ENCODE peak calls at places on chromosomes 2 and 18, in four cellular contexts. G is foreskin fibroblast, K is SK-N-SH, U is cardiac fibroblast. T is an unnamed sample.

GRCh38 chr18:29652797-29653196 is 1389.7 kb downstream of the DSC3 start:
- DNase-seq in G (no peak), K (no peak), U (no peak), T (no peak)

GRCh38 chr2:226048625-226049024 is 649.1 kb downstream of the NYAP2 start:
- DNase-seq in G (peak; percentile 73), K (no peak), U (peak; percentile 81), T (peak; percentile 96)

GRCh38 chr2:218882866-218883366 is 2.3 kb downstream of the WNT10A start:
- DNase-seq in G (peak; percentile 56), K (peak; percentile 32), U (no peak), T (no peak)

GRCh38 chr2:223626713-223627112 is 24.6 kb upstream of the SCG2 start:
- DNase-seq in G (peak; percentile 55), K (no peak), U (peak; percentile 81), T (peak; percentile 75)

GRCh38 chr18:10124557-10124956 is 210.7 kb downstream of the VAPA start:
- DNase-seq in G (no peak), K (no peak), U (no peak), T (no peak)

GRCh38 chr2:113105047-113105446 is 22.4 kb upstream of the IL1RN start:
- DNase-seq in G (peak; percentile 14), K (no peak), U (peak; percentile 26), T (peak; percentile 48)

GRCh38 chr2:237306083-237306786 is 107.7 kb downstream of the COL6A3 start:
- DNase-seq in G (no peak), K (no peak), U (no peak), T (peak; percentile 94)

GRCh38 chr2:26696352-26696816 is 3.9 kb downstream of the KCNK3 start:
- DNase-seq in G (peak; percentile 89), K (no peak), U (peak; percentile 30), T (peak; percentile 87)

GRCh38 chr2:191866675-191867506 is 20.0 kb upstream of the CAVIN2 start:
- DNase-seq in G (peak; percentile 90), K (no peak), U (peak; percentile 97), T (peak; percentile 90)

GRCh38 chr2:25161055-25161781 is 7.2 kb downstream of the POMC start:
- DNase-seq in G (no peak), K (no peak), U (peak; percentile 40), T (no peak)

GRCh38 chr2:49840428-49840975 is 686.2 kb upstream of the FSHR start:
- DNase-seq in G (no peak), K (no peak), U (no peak), T (no peak)

GRCh38 chr18:39799010-39799409 is 2156.0 kb upstream of the PIK3C3 start:
- DNase-seq in G (no peak), K (no peak), U (peak; percentile 40), T (peak; percentile 16)

GRCh38 chr18:61001138-61001537 is 332.1 kb upstream of the CDH20 start:
- DNase-seq in G (peak; percentile 6), K (no peak), U (no peak), T (no peak)

GRCh38 chr18:48820483-48821250 is 130.1 kb downstream of the SMAD7 start:
- DNase-seq in G (no peak), K (no peak), U (no peak), T (no peak)

GRCh38 chr2:223846524-223846923 is 9.1 kb upstream of the AP1S3 start:
- DNase-seq in G (peak; percentile 82), K (no peak), U (peak; percentile 58), T (peak; percentile 85)

GRCh38 chr2:144944506-144945230 is 424.7 kb upstream of the ZEB2 start:
- DNase-seq in G (no peak), K (no peak), U (peak; percentile 7), T (no peak)

GRCh38 chr2:31032475-31032874 is 105.8 kb downstream of the GALNT14 start:
- DNase-seq in G (peak; percentile 24), K (no peak), U (no peak), T (no peak)

GRCh38 chr2:18762667-18763066 is 173.3 kb upstream of the NT5C1B start:
- DNase-seq in G (no peak), K (no peak), U (no peak), T (peak; percentile 68)

GRCh38 chr2:219168932-219169331 is 897 bp downstream of the SLC23A3 start:
- DNase-seq in G (no peak), K (no peak), U (no peak), T (no peak)

GRCh38 chr2:133734699-133735098 is 166.4 kb upstream of the NCKAP5 start:
- DNase-seq in G (no peak), K (no peak), U (no peak), T (no peak)

GRCh38 chr2:230927711-230928341 is 2.8 kb upstream of the GPR55 start:
- DNase-seq in G (no peak), K (no peak), U (no peak), T (no peak)

GRCh38 chr2:201901770-201902169 is 95.4 kb downstream of the CDK15 start:
- DNase-seq in G (no peak), K (no peak), U (no peak), T (no peak)

GRCh38 chr2:73963385-73964120 is 21.2 kb upstream of the TET3 start:
- DNase-seq in G (no peak), K (no peak), U (no peak), T (no peak)

GRCh38 chr18:79778291-79778791 is 19.4 kb upstream of the KCNG2 start:
- DNase-seq in G (no peak), K (peak; percentile 21), U (no peak), T (no peak)

GRCh38 chr2:41610501-41611242 is 437.1 kb upstream of the PKDCC start:
- DNase-seq in G (no peak), K (no peak), U (peak; percentile 87), T (peak; percentile 77)

GRCh38 chr2:179341152-179341866 is 76.7 kb upstream of the SESTD1 start:
- DNase-seq in G (no peak), K (no peak), U (peak; percentile 45), T (no peak)

GRCh38 chr2:144659731-144660275 is 139.9 kb upstream of the ZEB2 start:
- DNase-seq in G (peak; percentile 29), K (no peak), U (peak; percentile 69), T (peak; percentile 98)

GRCh38 chr2:33034784-33035183 is 88.0 kb downstream of the LTBP1 start:
- DNase-seq in G (peak; percentile 32), K (no peak), U (peak; percentile 58), T (peak; percentile 74)
- TF ChIP-seq CTCF in G (peak; percentile 43), K (peak; percentile 82), U (peak; percentile 42), T (peak; percentile 47)

GRCh38 chr2:160379399-160379798 is 114.2 kb downstream of the RBMS1 start:
- DNase-seq in G (no peak), K (no peak), U (peak; percentile 95), T (peak; percentile 65)

GRCh38 chr2:160375037-160375436 is 118.6 kb downstream of the RBMS1 start:
- DNase-seq in G (no peak), K (no peak), U (peak; percentile 78), T (peak; percentile 68)

GRCh38 chr2:160376576-160376975 is 117.0 kb downstream of the RBMS1 start:
- DNase-seq in G (no peak), K (no peak), U (peak; percentile 82), T (peak; percentile 41)

GRCh38 chr2:160375802-160376469 is 117.7 kb downstream of the RBMS1 start:
- DNase-seq in G (no peak), K (no peak), U (peak; percentile 87), T (peak; percentile 59)

DNA sequence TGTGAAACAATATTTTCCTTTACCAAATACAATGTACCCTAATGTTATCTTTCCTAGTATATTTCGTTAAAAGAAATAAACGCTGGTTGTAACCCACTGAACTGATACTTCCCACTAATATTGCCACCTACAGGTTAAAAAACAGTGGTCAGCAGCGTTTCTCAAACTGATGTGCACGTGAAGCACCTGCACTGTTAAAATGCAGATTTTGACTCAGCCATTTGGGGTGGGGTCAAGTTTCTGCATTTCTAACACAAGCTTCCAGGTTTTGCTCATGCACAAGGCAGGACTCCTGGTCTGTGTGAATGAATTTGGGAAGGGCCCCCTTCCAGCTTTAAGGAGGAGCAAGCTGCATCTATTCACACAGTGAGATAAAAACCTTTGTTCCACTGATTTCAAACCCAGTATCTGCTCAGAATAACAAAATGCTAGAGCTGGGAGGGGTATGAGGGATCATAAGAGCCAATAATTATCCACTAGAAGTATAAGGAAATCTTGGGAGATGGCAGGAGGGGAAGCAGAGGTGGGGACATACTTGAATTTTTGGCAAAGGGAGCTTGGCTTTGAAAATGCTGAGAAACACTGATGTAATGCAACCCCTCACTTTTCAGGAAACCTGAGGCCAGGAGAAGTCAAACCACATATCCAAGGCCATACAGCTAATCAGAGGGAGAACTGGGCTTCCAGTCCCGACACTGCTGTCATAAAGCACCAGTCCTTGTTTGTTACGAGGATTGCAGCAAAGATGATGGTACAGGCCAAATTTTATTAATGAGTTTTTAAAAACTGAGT is 116.2 kb downstream of the RBMS1 start:
- DNase-seq in G (no peak), K (no peak), U (peak; percentile 71), T (no peak)
- TF ChIP-seq CTCF in G (peak; percentile 3), K (peak; percentile 30), U (peak; percentile 6), T (peak; percentile 27)

DNA sequence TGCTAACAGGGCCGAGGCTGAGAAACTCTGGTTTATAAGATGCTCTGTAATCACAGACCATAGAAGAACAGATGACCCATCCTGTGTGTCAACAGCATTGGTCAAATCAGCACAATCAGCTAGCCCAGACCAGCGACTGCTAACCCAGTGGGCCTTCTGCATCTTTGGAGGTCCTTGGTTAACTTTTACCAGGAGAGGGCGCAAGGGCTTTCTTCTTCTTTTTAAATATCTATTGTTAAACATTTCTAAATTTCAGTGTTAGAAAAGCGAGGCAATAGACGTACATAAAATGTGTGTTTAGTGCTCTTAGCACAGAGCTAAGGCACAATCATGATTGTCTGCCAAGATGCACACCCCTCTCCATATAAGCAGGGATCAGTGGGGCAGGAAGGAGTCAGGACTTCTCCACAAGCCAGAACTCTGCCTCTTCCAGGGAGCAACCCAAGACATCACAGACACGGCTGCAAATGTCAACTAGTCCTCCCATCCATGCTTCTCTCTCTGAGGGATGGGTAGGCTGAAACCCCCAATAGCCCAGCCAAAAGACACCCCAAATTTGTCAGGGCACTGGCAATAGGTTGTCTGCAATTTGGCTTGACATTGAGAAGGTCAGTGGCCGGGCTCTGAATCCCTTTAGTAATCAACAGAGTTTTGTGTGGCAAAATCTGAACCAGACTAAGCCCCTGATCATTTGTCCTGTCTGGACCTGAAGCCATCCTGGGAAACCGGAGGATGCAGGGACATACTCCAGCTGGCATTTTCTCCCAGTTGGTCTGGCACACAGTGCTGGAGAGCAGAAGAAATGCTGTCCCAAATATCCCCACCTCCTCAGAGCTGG is 188.2 kb downstream of the BCL2 start:
- DNase-seq in G (peak; percentile 33), K (peak; percentile 53), U (peak; percentile 76), T (peak; percentile 70)
- TF ChIP-seq CTCF in G (peak; percentile 59), K (peak; percentile 79), U (peak; percentile 65), T (peak; percentile 65)

GRCh38 chr2:46091004-46091403 is 206.2 kb upstream of the EPAS1 start:
- DNase-seq in G (no peak), K (peak; percentile 35), U (no peak), T (no peak)

GRCh38 chr2:46087492-46087891 is 209.7 kb upstream of the EPAS1 start:
- DNase-seq in G (no peak), K (no peak), U (no peak), T (no peak)

GRCh38 chr2:46091961-46092667 is 205.1 kb upstream of the EPAS1 start:
- DNase-seq in G (no peak), K (no peak), U (no peak), T (no peak)

GRCh38 chr2:46082531-46083485 is 214.4 kb upstream of the EPAS1 start:
- DNase-seq in G (peak; percentile 99), K (no peak), U (peak; percentile 99), T (peak; percentile 90)

DNA sequence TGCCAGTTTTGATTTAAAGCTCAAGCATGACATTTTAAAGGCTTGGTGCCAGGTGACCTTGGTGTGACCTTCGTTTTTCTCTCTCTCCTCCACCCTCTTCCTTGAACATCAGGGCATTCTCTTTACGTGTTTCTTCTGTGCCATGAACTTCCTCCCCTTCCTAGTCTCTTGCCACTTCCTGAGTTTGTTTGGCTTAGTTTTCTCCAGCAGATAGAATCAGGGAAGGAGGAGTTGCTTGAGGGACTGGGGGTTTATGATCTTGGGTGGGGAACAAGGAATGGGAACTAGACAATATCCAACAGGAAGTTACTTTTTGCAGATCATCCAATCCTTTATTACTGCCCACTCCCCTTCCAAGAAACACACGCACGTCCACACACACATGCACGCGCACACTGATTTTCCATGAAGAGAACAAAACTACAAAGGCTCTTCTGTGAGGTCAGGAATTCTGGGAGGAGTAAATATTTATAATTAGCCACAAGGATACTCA is 210.6 kb upstream of the EPAS1 start:
- DNase-seq in G (no peak), K (no peak), U (peak; percentile 53), T (no peak)
- TF ChIP-seq CTCF in G (no peak), K (no peak), U (no peak), T (no peak)